ENCODE peak calls at places on chromosomes 12 and 14, in seven cellular contexts. Q, C, H, N, T, K and I are unnamed samples.

GRCh38 chr12:129613311-129613710 is 290.5 kb downstream of the TMEM132D start:
- DNase-seq in Q (no peak), C (no peak), H (no peak), N (no peak), T (no peak), K (no peak), I (no peak)

GRCh38 chr14:50001146-50001998 is 108.5 kb downstream of the ARF6 start:
- DNase-seq in Q (peak; percentile 62), C (peak; percentile 98), H (peak; percentile 87), N (peak; percentile 62), T (no peak), K (peak; percentile 92), I (peak; percentile 69)

GRCh38 chr12:78396538-78396937 is 468.0 kb upstream of the SYT1 start:
- DNase-seq in Q (no peak), C (no peak), H (no peak), N (no peak), T (no peak), K (no peak), I (no peak)

GRCh38 chr12:10069099-10069498 is 29.7 kb downstream of the CLEC1A start:
- DNase-seq in Q (no peak), C (peak; percentile 11), H (no peak), N (peak; percentile 49), T (no peak), K (no peak), I (peak; percentile 57)

GRCh38 chr14:65957631-65958205 is 528.5 kb upstream of the CCDC196 start:
- DNase-seq in Q (no peak), C (no peak), H (no peak), N (no peak), T (no peak), K (no peak), I (no peak)

GRCh38 chr14:33842299-33842698 is 108.6 kb downstream of the EGLN3 start:
- DNase-seq in Q (no peak), C (peak; percentile 53), H (no peak), N (no peak), T (no peak), K (peak; percentile 96), I (no peak)

GRCh38 chr12:101552277-101552676 is 42.5 kb upstream of the MYBPC1 start:
- DNase-seq in Q (no peak), C (no peak), H (no peak), N (no peak), T (no peak), K (peak; percentile 30), I (peak; percentile 3)

GRCh38 chr14:50087350-50088116 is 28.8 kb downstream of the VCPKMT start:
- DNase-seq in Q (no peak), C (no peak), H (no peak), N (no peak), T (no peak), K (no peak), I (no peak)

GRCh38 chr12:92509156-92509758 is 193.5 kb upstream of the PLEKHG7 start:
- DNase-seq in Q (no peak), C (peak; percentile 26), H (no peak), N (no peak), T (no peak), K (peak; percentile 40), I (no peak)

GRCh38 chr12:28237423-28237822 is 47.2 kb downstream of the CCDC91 start:
- DNase-seq in Q (no peak), C (no peak), H (no peak), N (no peak), T (no peak), K (no peak), I (peak; percentile 5)
- TF ChIP-seq CTCF in Q (no peak), C (no peak), H (peak; percentile 46), N (peak; percentile 22), T (peak; percentile 35), K (peak; percentile 24), I (peak; percentile 43)

GRCh38 chr14:106807493-106807892 is 1281.1 kb downstream of the TMEM121 start:
- DNase-seq in Q (no peak), C (no peak), H (no peak), N (no peak), T (no peak), K (no peak), I (no peak)

GRCh38 chr14:106803379-106803778 is 1277.0 kb downstream of the TMEM121 start:
- DNase-seq in Q (no peak), C (no peak), H (no peak), N (no peak), T (no peak), K (no peak), I (no peak)

GRCh38 chr14:106808458-106808857 is 1282.1 kb downstream of the TMEM121 start:
- DNase-seq in Q (no peak), C (no peak), H (no peak), N (no peak), T (no peak), K (no peak), I (no peak)

GRCh38 chr14:106802413-106803364 is 1276.3 kb downstream of the TMEM121 start:
- DNase-seq in Q (no peak), C (no peak), H (no peak), N (no peak), T (no peak), K (no peak), I (no peak)
- TF ChIP-seq CTCF in Q (no peak), C (no peak), H (peak; percentile 3), N (no peak), T (no peak), K (no peak), I (no peak)

GRCh38 chr12:71019282-71019831 is 98.8 kb upstream of the PTPRR start:
- DNase-seq in Q (no peak), C (no peak), H (no peak), N (no peak), T (no peak), K (no peak), I (no peak)
- TF ChIP-seq CTCF in Q (no peak), C (no peak), H (no peak), N (no peak), T (no peak), K (no peak), I (no peak)

GRCh38 chr14:96676161-96676560 is 121.0 kb upstream of the VRK1 start:
- DNase-seq in Q (no peak), C (peak; percentile 48), H (no peak), N (no peak), T (no peak), K (peak; percentile 50), I (no peak)

GRCh38 chr14:96673706-96674105 is 123.5 kb upstream of the VRK1 start:
- DNase-seq in Q (no peak), C (no peak), H (no peak), N (no peak), T (no peak), K (no peak), I (no peak)

GRCh38 chr14:96670391-96670790 is 126.8 kb upstream of the VRK1 start:
- DNase-seq in Q (no peak), C (no peak), H (no peak), N (no peak), T (no peak), K (no peak), I (no peak)

GRCh38 chr14:96674121-96674520 is 123.1 kb upstream of the VRK1 start:
- DNase-seq in Q (no peak), C (no peak), H (no peak), N (no peak), T (no peak), K (no peak), I (no peak)

GRCh38 chr14:96671218-96671617 is 126.0 kb upstream of the VRK1 start:
- DNase-seq in Q (no peak), C (no peak), H (no peak), N (no peak), T (no peak), K (no peak), I (no peak)
- TF ChIP-seq CTCF in Q (no peak), C (no peak), H (no peak), N (no peak), T (no peak), K (no peak), I (no peak)